ENCODE peak calls at places on chromosome 9, in seven cellular contexts. V, X, B, Q, C, T and E are unnamed samples.

GRCh38 chr9:107738789-107739188 is 249.2 kb upstream of the KLF4 start:
- DNase-seq in C (no peak), Q (no peak), T (no peak), B (no peak), V (no peak), X (no peak), E (no peak)

GRCh38 chr9:125586173-125586512 is 120.9 kb downstream of the MAPKAP1 start:
- DNase-seq in X (no peak), T (no peak), V (no peak), Q (no peak), B (no peak), C (peak), E (no peak)

GRCh38 chr9:99998266-99998665 is 91.8 kb downstream of the STX17 start:
- DNase-seq in C (no peak), Q (no peak), T (no peak), B (no peak), X (no peak), V (no peak), E (peak)

GRCh38 chr9:86329649-86330048 is 24.6 kb downstream of the TUT7 start:
- DNase-seq in T (no peak), X (no peak), V (no peak), Q (no peak), B (no peak), C (no peak), E (no peak)

GRCh38 chr9:38689678-38690077 is 30.3 kb downstream of the FAM240B start:
- DNase-seq in C (no peak), T (no peak), Q (no peak), X (no peak), V (no peak), B (no peak), E (peak)

GRCh38 chr9:114392749-114393112 is 4.9 kb upstream of the AKNA start:
- DNase-seq in T (no peak), C (peak), V (no peak), Q (no peak), B (no peak), X (no peak), E (no peak)

GRCh38 chr9:127170652-127171051 is 48.2 kb upstream of the ANGPTL2 start:
- DNase-seq in T (peak), Q (no peak), B (no peak), C (no peak), X (no peak), V (no peak), E (no peak)

GRCh38 chr9:85230081-85230480 is 511.7 kb downstream of the AGTPBP1 start:
- DNase-seq in C (no peak), Q (no peak), X (no peak), B (no peak), T (no peak), V (no peak), E (no peak)

GRCh38 chr9:113350338-113350672 is 964 bp downstream of the BSPRY start:
- DNase-seq in B (no peak), T (no peak), C (peak), V (no peak), Q (no peak), X (no peak), E (no peak)

GRCh38 chr9:137569609-137570203 is 9.0 kb downstream of the DPH7 start:
- DNase-seq in C (no peak), X (no peak), T (no peak), Q (no peak), V (no peak), B (no peak), E (no peak)

GRCh38 chr9:14326264-14326826 is 12.4 kb upstream of the NFIB start:
- DNase-seq in Q (no peak), T (no peak), C (no peak), B (peak), X (no peak), V (no peak), E (no peak)

GRCh38 chr9:109471994-109472393 is 26.1 kb downstream of the PTPN3 start:
- DNase-seq in C (no peak), V (no peak), B (no peak), X (no peak), Q (no peak), T (no peak), E (no peak)

GRCh38 chr9:115650768-115651167 is 502.8 kb upstream of the PAPPA start:
- DNase-seq in X (no peak), C (no peak), T (no peak), Q (no peak), V (no peak), B (no peak), E (no peak)

GRCh38 chr9:127116946-127117345 is 5.5 kb downstream of the ANGPTL2 start:
- DNase-seq in X (no peak), Q (no peak), T (no peak), C (no peak), B (no peak), V (no peak), E (no peak)

GRCh38 chr9:519579-519978 is 304.9 kb downstream of the DOCK8 start:
- DNase-seq in V (no peak), X (no peak), T (no peak), Q (no peak), C (no peak), B (no peak), E (no peak)

GRCh38 chr9:86349271-86349670 is 4.9 kb downstream of the TUT7 start:
- DNase-seq in Q (no peak), T (no peak), C (no peak), B (peak), V (no peak), X (no peak), E (no peak)

GRCh38 chr9:106675780-106676179 is 187.2 kb upstream of the ZNF462 start:
- DNase-seq in V (no peak), B (no peak), C (no peak), T (no peak), Q (no peak), X (no peak), E (no peak)

GRCh38 chr9:132663851-132664250 is 5.9 kb downstream of the DDX31 start:
- DNase-seq in X (no peak), V (no peak), T (no peak), C (no peak), Q (no peak), B (no peak), E (no peak)

GRCh38 chr9:106528158-106528557 is 334.8 kb upstream of the ZNF462 start:
- DNase-seq in V (no peak), C (no peak), T (no peak), B (no peak), Q (no peak), X (no peak), E (no peak)

GRCh38 chr9:121133104-121133816 is 58.5 kb downstream of the CNTRL start:
- DNase-seq in T (no peak), V (no peak), Q (peak), X (no peak), B (no peak), C (peak), E (peak)

DNA sequence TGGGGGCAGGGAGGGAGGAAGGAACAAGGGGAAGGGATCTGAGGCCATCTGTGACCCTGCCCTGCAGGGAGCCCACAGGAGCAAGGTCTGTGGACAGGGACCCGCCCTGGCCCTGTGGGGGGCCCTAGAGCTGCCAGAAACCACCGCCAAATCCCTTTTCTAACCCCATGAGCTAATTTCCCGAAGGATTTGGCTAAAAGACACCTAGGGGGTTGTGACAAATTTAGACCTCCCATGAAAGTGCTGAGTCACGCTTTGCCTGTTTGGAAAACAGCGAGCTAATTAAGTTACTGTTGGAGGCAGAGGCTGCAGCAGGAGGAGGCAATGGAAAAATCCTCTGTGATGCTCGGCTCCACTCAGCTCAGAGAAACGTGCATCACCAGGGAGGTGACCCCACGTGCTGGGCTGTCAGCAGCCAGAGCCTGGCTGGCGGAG is 49.9 kb downstream of the OLFM1 start:
- DNase-seq in X (no peak), T (no peak), Q (no peak), B (no peak), V (no peak), C (no peak), E (peak)
- H3K27ac ChIP-seq in X (no peak), T (no peak), Q (no peak), B (no peak), V (no peak), C (no peak), E (no peak)

GRCh38 chr9:4024281-4024680 is 275.6 kb downstream of the GLIS3 start:
- DNase-seq in V (no peak), C (no peak), X (no peak), T (no peak), B (no peak), Q (no peak), E (no peak)

GRCh38 chr9:4026925-4027324 is 272.9 kb downstream of the GLIS3 start:
- DNase-seq in C (no peak), Q (no peak), X (no peak), V (no peak), T (no peak), B (no peak), E (no peak)

GRCh38 chr9:4030751-4031150 is 269.1 kb downstream of the GLIS3 start:
- DNase-seq in X (no peak), T (no peak), B (no peak), V (no peak), Q (no peak), C (no peak), E (no peak)

GRCh38 chr9:4022435-4023067 is 277.3 kb downstream of the GLIS3 start:
- DNase-seq in Q (no peak), V (no peak), C (no peak), X (no peak), B (no peak), T (no peak), E (no peak)

DNA sequence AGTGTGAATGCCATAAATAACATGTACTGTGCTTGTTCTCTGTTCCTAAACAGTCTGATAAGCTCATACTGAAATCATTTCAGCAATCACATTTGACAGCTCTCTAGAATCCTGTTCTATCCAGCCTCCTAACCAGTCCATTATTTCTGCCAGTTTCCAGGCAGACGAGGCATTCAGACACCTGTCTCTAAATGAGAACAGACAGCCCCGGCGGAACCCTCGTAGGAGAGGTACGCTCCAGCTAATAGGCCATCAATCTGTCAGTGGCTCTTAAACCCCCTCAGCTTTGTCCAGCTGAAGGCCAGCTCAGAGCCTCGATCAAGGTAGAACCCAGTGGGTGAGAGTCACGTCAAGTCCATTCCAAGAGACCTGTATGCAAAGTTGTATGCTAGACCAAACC is 272.3 kb downstream of the GLIS3 start:
- DNase-seq in T (no peak), B (no peak), C (no peak), X (no peak), V (no peak), Q (no peak), E (no peak)
- TF ChIP-seq POLR2AphosphoS5 in T (no peak), B (no peak), C (no peak), X (no peak), V (no peak), Q (no peak), E (no peak)

GRCh38 chr9:131308906-131309305 is 19.4 kb downstream of the PLPP7 start:
- DNase-seq in Q (no peak), B (no peak), C (no peak), V (no peak), X (no peak), T (no peak), E (no peak)
- H3K27ac ChIP-seq in Q (no peak), B (no peak), C (no peak), V (no peak), X (no peak), T (no peak), E (no peak)

GRCh38 chr9:6008169-6008979 is 7.0 kb downstream of the RANBP6 start:
- DNase-seq in X (peak), T (peak), V (peak), C (peak), B (peak), Q (peak), E (peak)
- TF ChIP-seq POLR2AphosphoS5 in X (peak), T (peak), V (peak), C (peak), B (no peak), Q (peak), E (peak)

GRCh38 chr9:33102551-33103210 is 26.2 kb upstream of the SMU1 start:
- DNase-seq in X (no peak), V (peak), C (no peak), T (no peak), Q (no peak), B (no peak), E (no peak)

GRCh38 chr9:33104111-33104415 is 27.6 kb upstream of the SMU1 start:
- DNase-seq in V (peak), X (no peak), C (no peak), B (no peak), T (no peak), Q (no peak), E (no peak)

GRCh38 chr9:33101104-33101951 is 24.9 kb upstream of the SMU1 start:
- DNase-seq in B (no peak), V (peak), T (no peak), C (no peak), Q (no peak), X (no peak), E (no peak)

GRCh38 chr9:33105504-33105903 is 29.0 kb upstream of the SMU1 start:
- DNase-seq in Q (no peak), C (no peak), X (no peak), B (no peak), T (no peak), V (no peak), E (no peak)

GRCh38 chr9:33103381-33104110 is 27.1 kb upstream of the SMU1 start:
- DNase-seq in T (no peak), V (peak), X (no peak), C (no peak), Q (no peak), B (no peak), E (no peak)
- H3K27ac ChIP-seq in T (no peak), V (no peak), X (no peak), C (no peak), Q (no peak), B (no peak), E (no peak)

DNA sequence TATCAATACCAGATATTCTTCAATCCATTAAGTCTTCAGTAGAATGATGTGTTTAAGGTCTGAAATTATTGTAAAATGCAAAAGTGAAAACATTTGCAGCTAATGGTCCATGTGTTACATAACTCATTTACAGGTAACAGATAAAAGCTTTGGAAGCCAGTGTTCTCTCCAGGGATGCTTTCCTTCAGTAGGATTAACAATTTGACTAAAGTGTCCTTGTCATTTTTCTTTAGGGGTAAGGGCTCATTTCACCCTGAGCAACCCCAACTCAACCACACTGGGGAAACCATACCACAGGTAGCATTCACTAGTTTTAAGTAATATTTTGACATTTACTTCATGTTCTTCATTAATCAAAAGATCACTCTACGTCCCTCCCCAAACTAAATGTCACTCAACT is 12.9 kb downstream of the HNRNPK start:
- DNase-seq in V (no peak), X (no peak), B (no peak), Q (no peak), C (no peak), T (no peak), E (no peak)
- TF ChIP-seq POLR2AphosphoS5 in V (no peak), X (no peak), B (no peak), Q (no peak), C (peak), T (no peak), E (no peak)

GRCh38 chr9:128213746-128214497 is 10.7 kb downstream of the DNM1 start:
- DNase-seq in Q (no peak), B (no peak), V (no peak), T (no peak), X (no peak), C (no peak), E (no peak)

GRCh38 chr9:128218172-128218517 is 15.0 kb downstream of the DNM1 start:
- DNase-seq in B (no peak), C (no peak), T (no peak), V (no peak), Q (no peak), X (no peak), E (no peak)

GRCh38 chr9:128214571-128215490 is 11.7 kb downstream of the DNM1 start:
- DNase-seq in Q (no peak), X (no peak), V (no peak), B (no peak), C (no peak), T (no peak), E (no peak)

GRCh38 chr9:128216781-128217553 is 13.8 kb downstream of the DNM1 start:
- DNase-seq in B (no peak), X (no peak), V (no peak), T (no peak), Q (no peak), C (no peak), E (no peak)

DNA sequence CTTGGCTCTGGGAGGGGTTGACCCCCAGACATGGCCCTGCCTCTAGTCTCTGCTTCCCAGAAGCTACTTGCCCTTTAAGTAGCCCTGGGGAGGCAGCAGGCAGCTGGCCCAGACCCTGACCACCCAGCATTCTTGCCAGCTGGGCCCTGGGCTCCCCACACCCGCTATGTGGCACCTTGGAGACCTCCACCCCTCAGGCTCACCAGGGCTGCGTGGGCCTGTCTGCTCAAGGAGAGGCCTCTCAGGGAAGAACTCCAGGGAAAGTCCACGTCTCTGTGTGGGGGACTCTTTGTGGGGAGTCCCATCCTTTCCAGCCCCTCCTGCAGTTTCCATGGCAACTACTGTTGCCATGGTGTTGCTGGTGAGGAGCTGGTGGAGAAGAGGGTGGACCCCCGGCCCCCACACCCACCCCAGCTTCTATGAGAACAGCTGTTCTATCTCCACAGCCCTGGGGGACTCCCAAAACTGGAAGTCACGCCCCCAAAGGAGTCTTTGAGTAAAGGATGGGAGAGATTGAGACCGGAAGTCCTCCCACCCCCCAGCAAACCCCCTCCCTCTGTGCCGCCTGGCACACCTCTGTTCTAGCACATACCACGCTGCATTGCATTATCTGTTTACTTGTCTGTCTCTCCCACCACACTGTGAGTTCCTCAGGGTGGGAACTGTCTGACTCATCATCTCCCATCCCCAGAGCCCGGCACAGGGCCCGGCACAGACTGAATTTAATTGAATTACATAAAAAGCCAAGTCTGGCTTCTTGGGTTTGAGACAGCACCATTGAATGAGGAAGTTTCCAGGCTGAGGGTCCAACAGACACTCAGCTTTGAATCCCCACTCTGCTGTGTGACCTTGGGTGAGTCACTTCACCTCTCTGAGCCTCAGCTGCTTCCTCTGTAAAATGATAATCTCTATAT is 12.6 kb downstream of the DNM1 start:
- DNase-seq in Q (no peak), T (peak), X (no peak), B (peak), C (no peak), V (no peak), E (no peak)
- H3K27ac ChIP-seq in Q (no peak), T (peak), X (peak), B (no peak), C (peak), V (peak), E (no peak)

DNA sequence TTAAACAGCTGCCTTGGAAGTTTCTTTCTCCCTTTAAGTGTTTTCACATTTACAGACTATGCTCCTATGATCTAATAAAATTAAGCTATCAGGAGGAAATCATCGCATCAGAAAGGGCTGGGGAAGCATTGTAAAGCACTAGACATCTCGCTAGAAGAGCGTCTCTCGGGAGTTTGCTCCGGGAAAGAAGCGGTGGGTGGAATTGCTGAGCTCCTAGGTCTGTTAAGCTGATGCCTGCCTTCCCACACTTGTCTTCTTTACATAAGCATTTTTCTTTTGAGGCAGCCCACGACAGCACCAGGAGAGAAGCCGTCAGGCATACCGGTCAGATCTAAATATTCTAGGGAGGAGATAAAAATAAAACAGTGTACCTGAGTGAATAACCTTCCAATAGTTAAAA is 541.7 kb upstream of the TUSC1 start:
- DNase-seq in B (no peak), C (no peak), T (no peak), Q (no peak), V (no peak), X (no peak), E (peak)
- TF ChIP-seq POLR2AphosphoS5 in B (no peak), C (no peak), T (no peak), Q (no peak), V (no peak), X (no peak), E (no peak)

GRCh38 chr9:89023788-89024187 is 32.5 kb downstream of the S1PR3 start:
- DNase-seq in X (no peak), C (no peak), V (no peak), B (no peak), Q (no peak), T (no peak), E (no peak)

GRCh38 chr9:89024727-89025126 is 33.5 kb downstream of the S1PR3 start:
- DNase-seq in B (no peak), C (no peak), Q (no peak), X (no peak), V (no peak), T (no peak), E (no peak)

GRCh38 chr9:89025538-89025937 is 34.3 kb downstream of the S1PR3 start:
- DNase-seq in B (no peak), X (no peak), Q (no peak), V (no peak), T (no peak), C (no peak), E (no peak)

GRCh38 chr9:89026878-89027277 is 35.6 kb downstream of the S1PR3 start:
- DNase-seq in Q (no peak), B (peak), X (no peak), T (no peak), C (no peak), V (no peak), E (no peak)

GRCh38 chr9:89029788-89030187 is 38.5 kb downstream of the S1PR3 start:
- DNase-seq in B (no peak), T (no peak), V (no peak), X (no peak), C (no peak), Q (no peak), E (no peak)
- H3K27ac ChIP-seq in B (no peak), T (no peak), V (no peak), X (no peak), C (no peak), Q (no peak), E (no peak)